ENCODE peak calls at places on chromosomes 12 and 14, in four cellular contexts. X is transverse colon, A is stomach, L is iPS-NIHi11. G is an unnamed sample.
A peak's percentile ranks its signal among the peaks of the same experiment; 100 is the strongest.

GRCh38 chr12:51855586-51856428 is 7.3 kb upstream of the FIGNL2 start:
- DNase-seq in X (no peak), A (no peak), L (peak; percentile 88), G (no peak)

GRCh38 chr14:74290415-74290814 is 12.3 kb downstream of the ABCD4 start:
- DNase-seq in X (no peak), A (no peak), L (peak; percentile 67), G (peak; percentile 5)

GRCh38 chr12:117361312-117361670 is at the start of gene NOS1:
- DNase-seq in X (no peak), A (no peak), L (peak; percentile 74), G (no peak)

GRCh38 chr12:55194382-55194781 is 26.4 kb upstream of the OR10A7 start:
- DNase-seq in X (no peak), A (no peak), L (no peak), G (no peak)

GRCh38 chr12:55937956-55938355 is 7.0 kb downstream of the DGKA start:
- DNase-seq in X (no peak), A (no peak), L (no peak), G (no peak)

GRCh38 chr14:94126419-94126677 is 3.1 kb downstream of the IFI27L2 start:
- DNase-seq in X (no peak), A (no peak), L (no peak), G (no peak)

GRCh38 chr12:122661246-122661645 is 41.9 kb downstream of the HCAR2 start:
- DNase-seq in X (no peak), A (no peak), L (no peak), G (no peak)

GRCh38 chr14:58633831-58634230 is 3.9 kb upstream of the DACT1 start:
- DNase-seq in X (no peak), A (no peak), L (no peak), G (no peak)

GRCh38 chr12:12645485-12645884 is 33.8 kb downstream of the CREBL2 start:
- DNase-seq in X (peak; percentile 22), A (no peak), L (peak; percentile 64), G (no peak)

GRCh38 chr12:91327889-91328288 is 145.3 kb upstream of the DCN start:
- DNase-seq in X (no peak), A (no peak), L (no peak), G (peak; percentile 18)

GRCh38 chr14:56044196-56044595 is 74.0 kb upstream of the PELI2 start:
- DNase-seq in X (no peak), A (no peak), L (no peak), G (no peak)